ENCODE peak calls at places on chromosomes 13 and 19, in five cellular contexts. T, U, H, Q and K are unnamed samples.

GRCh38 chr19:4278460-4278901 is 585 bp upstream of the SHD start:
- DNase-seq in T (no peak), U (no peak), H (no peak), Q (no peak), K (no peak)

GRCh38 chr13:42633495-42633894 is 59.5 kb downstream of the TNFSF11 start:
- DNase-seq in T (no peak), U (no peak), H (no peak), Q (no peak), K (no peak)

GRCh38 chr19:28039677-28040381 is 1173.1 kb downstream of the UQCRFS1 start:
- DNase-seq in T (no peak), U (no peak), H (no peak), Q (no peak), K (no peak)

GRCh38 chr13:106617561-106617960 is 49.6 kb upstream of the ARGLU1 start:
- DNase-seq in T (no peak), U (no peak), H (no peak), Q (no peak), K (no peak)

GRCh38 chr19:39696418-39696817 is 7.9 kb upstream of the LGALS14 start:
- DNase-seq in T (no peak), U (no peak), H (no peak), Q (no peak), K (no peak)

GRCh38 chr19:19406878-19407639 is 1.6 kb downstream of the GATAD2A start:
- DNase-seq in T (peak), U (no peak), H (no peak), Q (peak), K (no peak)

GRCh38 chr19:49502866-49503581 is 6.8 kb downstream of the RPS11 start:
- DNase-seq in T (peak), U (no peak), H (no peak), Q (peak), K (no peak)

GRCh38 chr19:17749912-17750317 is 1.4 kb upstream of the FCHO1 start:
- DNase-seq in T (peak), U (no peak), H (no peak), Q (no peak), K (no peak)

GRCh38 chr19:7400815-7401214 is 52.1 kb downstream of the ARHGEF18 start:
- DNase-seq in T (no peak), U (no peak), H (no peak), Q (no peak), K (no peak)

GRCh38 chr13:85562282-85562681 is 236.9 kb downstream of the SLITRK6 start:
- DNase-seq in T (no peak), U (no peak), H (no peak), Q (no peak), K (no peak)

GRCh38 chr13:79457948-79458347 is 23.0 kb upstream of the NDFIP2 start:
- DNase-seq in T (no peak), U (no peak), H (peak), Q (no peak), K (no peak)

GRCh38 chr19:9828551-9829063 is 889 bp downstream of the UBL5 start:
- DNase-seq in T (no peak), U (no peak), H (no peak), Q (no peak), K (no peak)